ENCODE peak calls at places on chromosomes 1 and 21, in four cellular contexts. One of them, this sample, is unnamed.

GRCh38 chr1:19620786-19621185 is 23.3 kb upstream of the NBL1 start:
- DNase-seq in A549: no peak
- DNase-seq in K562: no peak
- DNase-seq in GM23338: no peak
- DNase-seq in this sample: no peak

GRCh38 chr21:42474982-42475381 is 21.0 kb downstream of the RSPH1 start:
- DNase-seq in A549: no peak
- DNase-seq in K562: no peak
- DNase-seq in GM23338: no peak
- DNase-seq in this sample: no peak

GRCh38 chr1:13585599-13585965 is 1.9 kb downstream of the PDPN start:
- DNase-seq in A549: no peak
- DNase-seq in K562: no peak
- DNase-seq in GM23338: peak; percentile 79
- DNase-seq in this sample: no peak

GRCh38 chr1:220817907-220818306 is 31.2 kb downstream of the MTARC1 start:
- DNase-seq in A549: no peak
- DNase-seq in K562: no peak
- DNase-seq in GM23338: no peak
- DNase-seq in this sample: no peak

GRCh38 chr1:14039894-14040430 is 340.0 kb downstream of the PRDM2 start:
- DNase-seq in A549: no peak
- DNase-seq in K562: no peak
- DNase-seq in GM23338: peak; percentile 37
- DNase-seq in this sample: peak; percentile 16

GRCh38 chr1:113246929-113247328 is 143.4 kb upstream of the MAGI3 start:
- DNase-seq in A549: no peak
- DNase-seq in K562: no peak
- DNase-seq in GM23338: no peak
- DNase-seq in this sample: no peak

GRCh38 chr1:223331929-223332328 is 32.0 kb downstream of the SUSD4 start:
- DNase-seq in A549: no peak
- DNase-seq in K562: no peak
- DNase-seq in GM23338: no peak
- DNase-seq in this sample: no peak

GRCh38 chr21:29477941-29478340 is 179.2 kb downstream of the BACH1 start:
- DNase-seq in A549: no peak
- DNase-seq in K562: no peak
- DNase-seq in GM23338: no peak
- DNase-seq in this sample: no peak

GRCh38 chr1:202163281-202164270 is 3.2 kb upstream of the PTPN7 start:
- DNase-seq in A549: no peak
- DNase-seq in K562: no peak
- DNase-seq in GM23338: no peak
- DNase-seq in this sample: no peak

GRCh38 chr1:202164271-202165037 is 4.1 kb upstream of the PTPN7 start:
- DNase-seq in A549: no peak
- DNase-seq in K562: peak; percentile 82
- DNase-seq in GM23338: no peak
- DNase-seq in this sample: peak; percentile 56

GRCh38 chr1:202161151-202162048 is 998 bp upstream of the PTPN7 start:
- DNase-seq in A549: no peak
- DNase-seq in K562: peak; percentile 65
- DNase-seq in GM23338: no peak
- DNase-seq in this sample: no peak

GRCh38 chr1:202162049-202162417 is 1.6 kb upstream of the PTPN7 start:
- DNase-seq in A549: no peak
- DNase-seq in K562: peak; percentile 74
- DNase-seq in GM23338: no peak
- DNase-seq in this sample: peak; percentile 45

DNA sequence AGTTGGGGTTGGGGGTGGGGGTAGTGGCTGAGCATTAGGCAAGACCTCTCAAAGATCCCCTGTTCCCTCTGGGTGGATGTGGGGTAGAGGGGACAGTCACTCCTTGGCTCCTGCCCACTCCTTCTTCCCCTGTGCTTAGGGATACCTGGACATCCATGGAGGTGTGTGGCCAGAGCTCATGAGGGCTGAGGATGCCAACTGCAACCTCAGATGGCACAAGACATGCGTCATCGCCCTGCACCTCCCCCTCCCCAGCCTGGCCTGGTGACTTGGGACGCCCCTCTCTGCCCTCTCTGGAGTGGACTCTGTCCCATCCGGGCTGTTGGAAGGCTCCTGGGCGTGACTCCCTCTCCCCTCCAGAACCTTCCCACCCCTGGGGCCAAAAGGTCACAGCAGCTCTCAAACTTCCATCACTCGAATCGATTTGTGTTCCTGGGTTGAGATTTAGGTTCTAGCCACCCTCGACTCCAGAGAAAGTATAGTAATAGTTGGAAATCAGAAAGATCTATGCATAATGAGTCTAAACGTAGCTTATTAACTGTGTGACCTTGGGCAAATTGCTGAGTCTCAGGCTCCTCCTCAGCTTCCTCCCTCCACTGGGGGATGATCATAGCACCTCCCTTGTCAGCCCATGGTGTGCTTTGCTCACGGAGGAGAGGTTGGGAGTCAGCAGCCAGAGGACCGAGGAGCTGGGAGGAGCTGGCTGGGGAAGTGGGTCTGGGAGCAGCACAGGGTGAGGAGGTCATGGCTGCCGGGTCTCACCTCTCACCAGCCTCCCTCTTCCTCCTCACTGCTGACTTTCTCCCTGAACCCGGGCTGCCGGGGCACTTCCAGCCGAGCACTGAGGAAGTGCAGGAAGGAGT is 2.2 kb upstream of the PTPN7 start:
- DNase-seq in A549: no peak
- DNase-seq in K562: peak; percentile 76
- DNase-seq in GM23338: no peak
- DNase-seq in this sample: no peak
- TF ChIP-seq JUNB in A549: no peak
- TF ChIP-seq JUNB in K562: no peak
- TF ChIP-seq JUNB in GM23338: no peak
- TF ChIP-seq JUNB in this sample: no peak

GRCh38 chr1:23356451-23356850 is 12.4 kb upstream of the HNRNPR start:
- DNase-seq in A549: no peak
- DNase-seq in K562: no peak
- DNase-seq in GM23338: no peak
- DNase-seq in this sample: no peak
- H3K4me3 ChIP-seq in A549: no peak overlapping the region
- H3K4me3 ChIP-seq in K562: no peak overlapping the region
- H3K4me3 ChIP-seq in GM23338: no peak overlapping the region
- H3K4me3 ChIP-seq in this sample: no peak overlapping the region

DNA sequence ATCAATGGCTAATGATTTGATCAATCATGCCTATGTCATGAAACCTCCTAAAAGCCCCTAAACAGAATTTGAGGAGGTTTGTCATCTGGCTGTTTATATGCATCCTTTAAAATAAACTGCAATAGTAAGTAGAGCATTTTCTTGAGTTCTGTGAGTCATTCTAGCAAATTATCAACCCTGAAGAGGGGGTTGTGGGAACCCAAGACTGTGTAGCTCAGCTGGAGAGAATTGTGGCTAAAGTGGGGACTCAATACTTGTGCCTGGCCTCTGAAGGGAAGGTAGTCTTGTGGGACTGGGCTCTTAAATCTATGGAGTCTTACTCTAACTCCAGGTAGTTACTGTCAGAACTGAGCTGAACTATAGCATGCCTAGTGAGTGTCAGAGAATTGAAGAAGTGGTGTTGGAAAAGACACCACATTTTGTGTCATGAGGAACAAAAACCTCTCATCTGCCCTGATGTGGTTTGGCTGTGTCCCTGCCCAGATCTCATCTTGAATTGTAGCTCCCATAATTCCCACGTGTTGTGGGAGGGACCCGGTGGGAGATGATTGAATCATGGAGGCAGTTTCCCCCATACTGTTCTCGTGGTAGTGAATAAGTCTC is 402.4 kb downstream of the USH2A start:
- DNase-seq in A549: no peak
- DNase-seq in K562: no peak
- DNase-seq in GM23338: no peak
- DNase-seq in this sample: no peak
- TF ChIP-seq JUNB in A549: no peak
- TF ChIP-seq JUNB in K562: no peak
- TF ChIP-seq JUNB in GM23338: no peak
- TF ChIP-seq JUNB in this sample: no peak

GRCh38 chr1:2237773-2238172 is 9.7 kb downstream of the SKI start:
- DNase-seq in A549: no peak
- DNase-seq in K562: no peak
- DNase-seq in GM23338: peak; percentile 65
- DNase-seq in this sample: no peak
- H3K4me3 ChIP-seq in A549: no peak overlapping the region
- H3K4me3 ChIP-seq in K562: no peak overlapping the region
- H3K4me3 ChIP-seq in GM23338: no peak overlapping the region
- H3K4me3 ChIP-seq in this sample: no peak overlapping the region

GRCh38 chr1:228782662-228783414 is 47.6 kb downstream of the RHOU start:
- DNase-seq in A549: peak; percentile 28
- DNase-seq in K562: no peak
- DNase-seq in GM23338: no peak
- DNase-seq in this sample: no peak
- TF ChIP-seq JUNB in A549: no peak
- TF ChIP-seq JUNB in K562: no peak
- TF ChIP-seq JUNB in GM23338: no peak
- TF ChIP-seq JUNB in this sample: no peak

GRCh38 chr1:94792876-94793605 is 27.1 kb upstream of the SLC44A3 start:
- DNase-seq in A549: no peak
- DNase-seq in K562: no peak
- DNase-seq in GM23338: no peak
- DNase-seq in this sample: no peak
- H3K4me3 ChIP-seq in A549: no peak overlapping the region
- H3K4me3 ChIP-seq in K562: no peak overlapping the region
- H3K4me3 ChIP-seq in GM23338: no peak overlapping the region
- H3K4me3 ChIP-seq in this sample: no peak overlapping the region

GRCh38 chr1:172399369-172400072 is 21.0 kb upstream of the C1orf105 start:
- DNase-seq in A549: peak; percentile 78
- DNase-seq in K562: peak; percentile 22
- DNase-seq in GM23338: peak; percentile 37
- DNase-seq in this sample: no peak
- TF ChIP-seq JUNB in A549: peak; percentile 71
- TF ChIP-seq JUNB in K562: no peak
- TF ChIP-seq JUNB in GM23338: no peak
- TF ChIP-seq JUNB in this sample: no peak